ENCODE peak calls at places on chromosomes 12 and 14, in six cellular contexts. F is PC-9; D is HFFc6; M is Peyer's patch; Y is endothelial cell; H is CD4-positive, alpha-beta T cell. Q is an unnamed sample.

GRCh38 chr12:131494741-131495524 is 216.0 kb upstream of the SFSWAP start:
- DNase-seq in D (no peak), F (no peak), Y (no peak), M (no peak), H (no peak), Q (no peak)

GRCh38 chr12:12903642-12904609 is 12.6 kb downstream of the GPRC5A start:
- DNase-seq in Y (peak; percentile 12), F (peak; percentile 67), D (no peak), H (no peak), M (peak; percentile 84), Q (no peak)

GRCh38 chr14:23525611-23526010 is 26.0 kb downstream of the ZFHX2 start:
- DNase-seq in F (no peak), H (no peak), D (no peak), M (no peak), Y (no peak), Q (no peak)

GRCh38 chr14:92937229-92937937 is 14.4 kb downstream of the CHGA start:
- DNase-seq in F (peak; percentile 50), Y (no peak), H (no peak), D (no peak), M (peak; percentile 64), Q (no peak)

GRCh38 chr12:66236969-66237368 is 48.0 kb downstream of the IRAK3 start:
- DNase-seq in D (no peak), F (no peak), M (no peak), H (no peak), Y (no peak), Q (peak; percentile 52)

GRCh38 chr12:122072031-122072970 is 6.3 kb upstream of the MLXIP start:
- DNase-seq in F (peak; percentile 66), M (no peak), D (peak; percentile 98), H (no peak), Y (no peak), Q (no peak)

GRCh38 chr12:116123511-116124258 is 153.8 kb downstream of the MED13L start:
- DNase-seq in F (no peak), D (peak; percentile 23), M (peak; percentile 49), H (no peak), Y (no peak), Q (peak; percentile 77)

GRCh38 chr12:27709212-27709931 is 1.3 kb upstream of the MRPS35 start:
- DNase-seq in H (no peak), Y (no peak), F (no peak), D (no peak), M (no peak), Q (no peak)

GRCh38 chr12:5379737-5380496 is 52.0 kb upstream of the NTF3 start:
- DNase-seq in H (no peak), D (no peak), M (no peak), Y (no peak), F (peak; percentile 12), Q (no peak)

GRCh38 chr14:104609666-104610065 is 5.1 kb upstream of the TMEM179 start:
- DNase-seq in D (no peak), M (no peak), H (no peak), F (no peak), Y (no peak), Q (no peak)

GRCh38 chr14:95498622-95499353 is 17.7 kb downstream of the SYNE3 start:
- DNase-seq in H (no peak), D (no peak), Y (no peak), F (no peak), M (no peak), Q (peak; percentile 14)

GRCh38 chr14:99475660-99476059 is 5.0 kb downstream of the SETD3 start:
- DNase-seq in M (no peak), Y (no peak), H (no peak), F (no peak), D (no peak), Q (no peak)

GRCh38 chr12:48832321-48833060 is 14.2 kb downstream of the CACNB3 start:
- DNase-seq in M (no peak), F (no peak), D (no peak), H (no peak), Y (no peak), Q (no peak)

GRCh38 chr14:53022593-53022992 is 71.7 kb upstream of the FERMT2 start:
- DNase-seq in M (no peak), H (no peak), F (no peak), Y (no peak), D (peak; percentile 88), Q (no peak)

GRCh38 chr12:31620311-31620710 is 29.4 kb upstream of the DENND5B start:
- DNase-seq in D (peak; percentile 2), M (peak; percentile 55), Y (no peak), H (no peak), F (no peak), Q (no peak)

GRCh38 chr14:74349757-74350156 is 1.5 kb downstream of the VRTN start:
- DNase-seq in M (peak; percentile 63), F (no peak), D (no peak), H (no peak), Y (no peak), Q (no peak)

GRCh38 chr14:86296173-86296572 is 766.2 kb downstream of the FLRT2 start:
- DNase-seq in D (peak; percentile 27), F (no peak), H (no peak), M (no peak), Y (no peak), Q (no peak)

GRCh38 chr12:93751864-93752610 is 74.9 kb downstream of the CRADD start:
- DNase-seq in D (peak; percentile 90), F (no peak), H (no peak), M (no peak), Y (no peak), Q (no peak)

GRCh38 chr12:122560138-122560537 is 33.1 kb downstream of the KNTC1 start:
- DNase-seq in H (no peak), Y (no peak), M (no peak), D (no peak), F (no peak), Q (no peak)

GRCh38 chr12:108689314-108690190 is 41.8 kb downstream of the CORO1C start:
- DNase-seq in Y (no peak), M (no peak), D (no peak), H (no peak), F (no peak), Q (peak; percentile 71)

GRCh38 chr12:28040251-28040650 is 67.7 kb upstream of the PTHLH start:
- DNase-seq in H (no peak), Y (no peak), D (no peak), M (no peak), F (no peak), Q (no peak)

GRCh38 chr12:45730842-45731336 is 1.4 kb downstream of the ARID2 start:
- DNase-seq in F (no peak), H (no peak), D (no peak), Y (peak; percentile 20), M (no peak), Q (no peak)

GRCh38 chr14:58048219-58048618 is 103.8 kb downstream of the ARMH4 start:
- DNase-seq in F (no peak), Y (no peak), D (no peak), H (no peak), M (no peak), Q (no peak)

GRCh38 chr14:53316504-53316903 is 163.4 kb upstream of the DDHD1 start:
- DNase-seq in Y (no peak), H (no peak), D (no peak), M (no peak), F (no peak), Q (no peak)

GRCh38 chr12:112869091-112869490 is 37.7 kb upstream of the OAS1 start:
- DNase-seq in D (no peak), H (no peak), F (no peak), Y (no peak), M (no peak), Q (no peak)

GRCh38 chr12:106333756-106334155 is 23.8 kb upstream of the POLR3B start:
- DNase-seq in F (no peak), Y (no peak), H (no peak), D (no peak), M (no peak), Q (no peak)

GRCh38 chr12:47141459-47141858 is 61.7 kb upstream of the AMIGO2 start:
- DNase-seq in Y (no peak), M (no peak), H (no peak), F (no peak), D (no peak), Q (no peak)

GRCh38 chr12:29113101-29113500 is 36.0 kb upstream of the FAR2 start:
- DNase-seq in Y (no peak), D (no peak), M (no peak), H (no peak), F (peak; percentile 9), Q (no peak)

GRCh38 chr12:94867066-94867855 is 136.2 kb downstream of the NDUFA12 start:
- DNase-seq in F (no peak), D (peak; percentile 2), Y (no peak), H (no peak), M (no peak), Q (no peak)

GRCh38 chr12:92107094-92107493 is 38.6 kb downstream of the BTG1 start:
- DNase-seq in M (no peak), H (no peak), F (no peak), Y (no peak), D (no peak), Q (no peak)

GRCh38 chr14:66572836-66573235 is 64.9 kb downstream of the GPHN start:
- DNase-seq in Y (no peak), F (no peak), H (no peak), D (no peak), M (no peak), Q (no peak)

GRCh38 chr12:108712164-108712924 is 19.0 kb downstream of the CORO1C start:
- DNase-seq in H (no peak), Y (no peak), F (no peak), M (no peak), D (no peak), Q (no peak)

GRCh38 chr14:85241022-85241880 is 288.7 kb upstream of the FLRT2 start:
- DNase-seq in M (no peak), H (no peak), Y (no peak), F (peak; percentile 25), D (no peak), Q (no peak)
- TF ChIP-seq CTCF in M (no peak), H (no peak), Y (no peak), F (no peak), D (no peak), Q (no peak)

DNA sequence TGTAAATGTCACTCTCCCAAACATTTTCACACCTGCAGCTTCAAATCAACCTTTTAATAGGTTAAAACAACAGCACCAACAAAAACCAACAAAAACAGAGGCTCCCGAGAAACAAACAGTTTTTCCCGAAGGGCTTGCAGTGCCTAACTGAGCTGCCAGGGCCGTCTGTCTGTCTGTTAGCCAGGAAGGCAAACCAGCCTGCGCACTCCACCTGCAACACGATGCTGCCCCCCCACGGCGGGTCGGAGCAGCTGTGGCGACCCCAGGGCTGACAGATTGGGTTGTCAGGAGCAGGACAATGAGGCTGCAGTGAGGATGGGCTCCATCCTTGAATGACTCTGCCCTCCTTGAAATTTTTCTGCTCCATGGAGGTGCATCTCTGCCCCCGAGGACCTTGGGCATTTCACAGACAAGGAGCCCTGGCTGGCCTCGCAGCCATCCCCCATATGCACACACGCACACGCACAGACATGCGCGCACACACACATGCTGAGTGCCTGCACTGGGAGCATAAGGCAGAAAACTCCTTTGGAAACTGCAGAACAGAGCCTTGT is 2.6 kb downstream of the RTL1 start:
- DNase-seq in F (peak; percentile 10), D (no peak), H (no peak), Y (peak; percentile 84), M (peak; percentile 44), Q (no peak)
- TF ChIP-seq CTCF in F (no peak), D (no peak), H (no peak), Y (peak; percentile 48), M (no peak), Q (no peak)

GRCh38 chr14:89954045-89955021 is at the start of gene EFCAB11:
- DNase-seq in D (peak; percentile 99), H (peak; percentile 89), F (peak; percentile 83), Y (peak; percentile 92), M (peak; percentile 98), Q (peak; percentile 95)
- TF ChIP-seq CTCF in D (peak; percentile 73), H (no peak), F (peak; percentile 38), Y (peak; percentile 38), M (peak; percentile 8), Q (no peak)

GRCh38 chr14:97273540-97273939 is 476.4 kb downstream of the VRK1 start:
- DNase-seq in F (no peak), H (no peak), Y (no peak), D (no peak), M (no peak), Q (no peak)
- TF ChIP-seq CTCF in F (no peak), H (no peak), Y (no peak), D (no peak), M (no peak), Q (no peak)

Q was measured in CD14-positive monocyte.